ENCODE peak calls at places on chromosomes 6 and 20, in seven cellular contexts. F, G, I, A, T, E and D are unnamed samples.

GRCh38 chr6:90190752-90191393 is 105.8 kb downstream of the BACH2 start:
- DNase-seq in I (no peak), F (no peak), E (no peak), G (no peak), T (no peak), A (no peak), D (no peak)

GRCh38 chr6:104908031-104908430 is 48.3 kb upstream of the HACE1 start:
- DNase-seq in I (no peak), T (no peak), A (no peak), G (peak; percentile 77), E (no peak), F (no peak), D (peak; percentile 54)

GRCh38 chr6:160005861-160006540 is 37.1 kb downstream of the IGF2R start:
- DNase-seq in A (no peak), I (no peak), T (no peak), F (no peak), G (no peak), E (no peak), D (peak; percentile 66)

GRCh38 chr6:40376113-40376650 is 211.0 kb downstream of the LRFN2 start:
- DNase-seq in F (no peak), G (no peak), E (no peak), T (no peak), I (no peak), A (no peak), D (no peak)

GRCh38 chr6:31558631-31559500 is 11.5 kb downstream of the NFKBIL1 start:
- DNase-seq in A (peak; percentile 57), I (peak; percentile 50), F (no peak), G (peak; percentile 61), E (no peak), T (peak; percentile 74), D (peak; percentile 44)

GRCh38 chr6:170007468-170008240 is 256.2 kb downstream of the ERMARD start:
- DNase-seq in T (no peak), G (no peak), F (no peak), E (no peak), A (no peak), I (no peak), D (no peak)

GRCh38 chr20:38970302-38970701 is 8.2 kb downstream of the DHX35 start:
- DNase-seq in A (no peak), I (no peak), T (no peak), F (no peak), G (peak; percentile 96), E (no peak), D (peak; percentile 88)

GRCh38 chr6:117498159-117498558 is 15.7 kb downstream of the DCBLD1 start:
- DNase-seq in G (peak; percentile 94), T (no peak), I (no peak), A (no peak), E (no peak), F (no peak), D (peak; percentile 83)